ENCODE peak calls at places on chromosomes 6 and 20, in seven cellular contexts. S, L, F, E, Y, I and O are unnamed samples.

GRCh38 chr6:3403244-3404154 is 53.4 kb downstream of the SLC22A23 start:
- DNase-seq in S (no peak), E (peak), F (no peak), I (peak), Y (peak), L (peak), O (peak)

GRCh38 chr6:25404693-25405169 is 125.6 kb downstream of the CARMIL1 start:
- DNase-seq in F (no peak), S (no peak), I (no peak), E (no peak), Y (peak), L (no peak), O (peak)

GRCh38 chr6:166173292-166173951 is 5.8 kb upstream of the TBXT start:
- DNase-seq in E (no peak), Y (peak), L (no peak), F (no peak), I (no peak), S (no peak), O (no peak)

GRCh38 chr20:37379967-37380828 is 34.3 kb downstream of the SRC start:
- DNase-seq in Y (no peak), L (no peak), E (peak), S (no peak), F (no peak), I (peak), O (no peak)

GRCh38 chr6:92114797-92115196 is 1304.6 kb downstream of the EPHA7 start:
- DNase-seq in S (no peak), F (no peak), L (no peak), I (no peak), Y (no peak), E (no peak), O (no peak)

GRCh38 chr6:43456737-43457126 is 1.4 kb upstream of the DLK2 start:
- DNase-seq in F (no peak), E (no peak), L (no peak), S (no peak), I (no peak), Y (no peak), O (no peak)

GRCh38 chr20:33009214-33010132 is 2.0 kb downstream of the BPIFB2 start:
- DNase-seq in I (peak), Y (no peak), L (no peak), E (no peak), F (no peak), S (no peak), O (no peak)

GRCh38 chr6:36386495-36387439 is 702 bp downstream of the ETV7 start:
- DNase-seq in S (no peak), E (peak), I (no peak), L (peak), Y (peak), F (peak), O (peak)

GRCh38 chr20:33281550-33282146 is 1.4 kb upstream of the BPIFB1 start:
- DNase-seq in F (no peak), S (no peak), L (no peak), E (no peak), I (no peak), Y (no peak), O (no peak)

GRCh38 chr6:21538186-21538798 is 55.3 kb upstream of the SOX4 start:
- DNase-seq in S (no peak), Y (no peak), E (no peak), L (no peak), F (no peak), I (peak), O (peak)

GRCh38 chr20:1423625-1424106 is 30.8 kb upstream of the FKBP1A start:
- DNase-seq in F (no peak), S (no peak), I (peak), L (no peak), Y (peak), E (no peak), O (peak)

GRCh38 chr6:10230533-10230932 is 184.3 kb downstream of the TFAP2A start:
- DNase-seq in S (no peak), Y (no peak), I (no peak), F (no peak), E (no peak), L (no peak), O (peak)

GRCh38 chr6:112188906-112189305 is 65.5 kb downstream of the LAMA4 start:
- DNase-seq in I (no peak), Y (no peak), L (no peak), S (no peak), E (no peak), F (no peak), O (no peak)

GRCh38 chr6:30880563-30881252 is 3.6 kb upstream of the DDR1 start:
- DNase-seq in E (no peak), F (no peak), S (no peak), L (no peak), Y (no peak), I (no peak), O (no peak)

GRCh38 chr6:88492241-88492640 is 326.1 kb upstream of the CNR1 start:
- DNase-seq in I (no peak), Y (no peak), E (no peak), F (no peak), L (no peak), S (no peak), O (no peak)

GRCh38 chr20:50068041-50068651 is 44.8 kb downstream of the UBE2V1 start:
- DNase-seq in I (no peak), E (no peak), F (no peak), Y (no peak), L (no peak), S (no peak), O (no peak)

GRCh38 chr6:138231399-138231886 is 13.2 kb upstream of the PBOV1 start:
- DNase-seq in Y (peak), I (peak), L (no peak), E (no peak), S (no peak), F (no peak), O (peak)

GRCh38 chr6:52400316-52401041 is 19.7 kb upstream of the EFHC1 start:
- DNase-seq in L (no peak), Y (no peak), F (no peak), E (no peak), S (no peak), I (peak), O (no peak)

GRCh38 chr6:32439139-32439538 is 548 bp upstream of the HLA-DRA start:
- DNase-seq in E (no peak), F (no peak), S (no peak), Y (no peak), I (no peak), L (no peak), O (no peak)

GRCh38 chr6:129660346-129660676 is 49.7 kb downstream of the ARHGAP18 start:
- DNase-seq in L (no peak), F (no peak), S (no peak), E (no peak), I (no peak), Y (no peak), O (no peak)

GRCh38 chr6:100633096-100633766 is 168.5 kb upstream of the SIM1 start:
- DNase-seq in S (no peak), Y (no peak), I (peak), F (no peak), E (peak), L (peak), O (peak)

GRCh38 chr6:42744351-42744890 is 1.5 kb downstream of the TBCC start:
- DNase-seq in Y (no peak), F (peak), I (no peak), S (no peak), L (no peak), E (no peak), O (no peak)

GRCh38 chr6:99905209-99906106 is 88.6 kb downstream of the MCHR2 start:
- DNase-seq in S (no peak), F (no peak), L (peak), I (peak), E (peak), Y (no peak), O (peak)

GRCh38 chr6:161379828-161380598 is 106.2 kb upstream of the AGPAT4 start:
- DNase-seq in Y (no peak), S (no peak), F (no peak), L (no peak), E (no peak), I (no peak), O (no peak)

GRCh38 chr6:137271245-137272183 is 52.3 kb upstream of the IFNGR1 start:
- DNase-seq in Y (no peak), I (peak), L (peak), E (peak), F (no peak), S (no peak), O (peak)

GRCh38 chr6:9121551-9121950 is 686.2 kb upstream of the SLC35B3 start:
- DNase-seq in I (no peak), L (peak), S (no peak), E (no peak), F (no peak), Y (no peak), O (peak)

GRCh38 chr20:33815671-33816070 is 4.5 kb downstream of the CHMP4B start:
- DNase-seq in Y (no peak), S (no peak), I (no peak), F (no peak), L (no peak), E (no peak), O (no peak)

DNA sequence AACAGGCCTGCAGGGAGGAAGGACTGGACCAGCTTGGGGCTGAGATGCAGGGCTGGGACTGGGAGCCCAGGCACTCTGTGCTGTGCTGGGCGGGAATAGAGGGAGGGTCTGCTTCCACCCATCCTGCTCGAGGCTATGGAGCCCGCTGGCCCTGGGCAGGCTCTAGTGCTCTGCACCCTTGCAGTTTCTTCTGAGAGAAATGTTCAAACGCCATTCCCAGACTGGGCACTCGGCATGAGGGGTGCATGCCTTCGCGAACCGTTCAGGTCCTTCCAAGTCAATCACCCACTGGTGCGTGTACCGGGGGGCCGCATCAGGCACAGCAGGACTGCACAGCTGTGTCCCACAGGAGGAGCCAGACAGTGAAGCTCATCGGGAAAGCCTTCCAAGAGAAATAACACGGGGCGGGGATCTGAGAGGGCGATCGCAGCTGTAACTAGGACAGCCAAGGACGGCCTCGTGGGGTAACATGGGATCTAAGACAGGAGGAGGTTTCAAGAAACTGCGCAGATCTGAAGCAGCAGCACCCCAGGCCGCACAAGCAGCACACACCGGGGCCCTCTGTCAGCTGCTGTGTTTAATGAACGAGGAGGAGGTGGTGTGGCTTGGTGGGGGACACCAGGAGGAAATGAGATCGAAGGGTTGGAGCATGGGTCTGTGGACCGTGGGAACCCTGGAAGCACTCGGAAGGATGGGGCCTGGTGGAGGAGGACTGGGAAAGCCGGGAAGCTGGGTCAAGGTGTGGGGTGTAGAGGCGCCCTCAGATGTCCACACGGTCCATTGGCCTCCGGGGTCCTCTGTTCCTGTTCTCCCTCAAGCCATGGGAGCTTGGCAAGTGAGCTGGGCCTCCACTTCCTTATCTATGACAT is 26.1 kb upstream of the PYGB start:
- DNase-seq in E (no peak), L (no peak), F (no peak), S (no peak), I (no peak), Y (no peak), O (no peak)
- H3K27ac ChIP-seq in E (peak), L (peak), F (no peak), S (no peak), I (no peak), Y (no peak), O (no peak)

GRCh38 chr6:13643125-13643524 is 28.0 kb downstream of the NOL7 start:
- DNase-seq in Y (no peak), S (no peak), L (no peak), I (no peak), E (no peak), F (no peak), O (no peak)

GRCh38 chr6:13638014-13638413 is 22.9 kb downstream of the NOL7 start:
- DNase-seq in Y (no peak), E (no peak), L (no peak), F (no peak), S (no peak), I (no peak), O (no peak)

GRCh38 chr6:13635948-13636658 is 21.0 kb downstream of the NOL7 start:
- DNase-seq in L (no peak), E (no peak), F (no peak), I (peak), S (no peak), Y (no peak), O (no peak)

GRCh38 chr6:13638626-13639025 is 23.5 kb downstream of the NOL7 start:
- DNase-seq in E (no peak), Y (no peak), S (no peak), F (no peak), L (no peak), I (no peak), O (no peak)

DNA sequence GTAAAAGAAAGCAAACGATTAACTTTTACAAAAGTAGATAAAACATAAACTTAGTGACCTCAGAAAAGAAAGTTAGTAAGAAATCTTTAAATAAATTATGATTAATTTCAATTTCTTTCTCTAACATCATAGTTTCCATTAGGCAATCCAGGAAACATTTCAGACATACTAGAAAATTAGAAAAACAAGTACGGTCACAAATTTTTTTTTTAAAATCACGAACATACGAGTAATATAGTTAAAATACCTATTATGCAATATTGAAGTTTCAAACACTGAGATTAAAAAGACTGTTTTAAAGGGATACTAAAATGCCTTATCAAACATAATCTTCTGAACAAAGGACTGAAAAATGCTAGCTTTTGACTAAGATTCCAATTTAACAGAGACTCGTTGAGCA is 26.2 kb downstream of the NOL7 start:
- DNase-seq in L (no peak), F (no peak), S (no peak), E (no peak), I (no peak), Y (no peak), O (no peak)
- H3K27ac ChIP-seq in L (no peak), F (no peak), S (no peak), E (no peak), I (no peak), Y (no peak), O (no peak)

DNA sequence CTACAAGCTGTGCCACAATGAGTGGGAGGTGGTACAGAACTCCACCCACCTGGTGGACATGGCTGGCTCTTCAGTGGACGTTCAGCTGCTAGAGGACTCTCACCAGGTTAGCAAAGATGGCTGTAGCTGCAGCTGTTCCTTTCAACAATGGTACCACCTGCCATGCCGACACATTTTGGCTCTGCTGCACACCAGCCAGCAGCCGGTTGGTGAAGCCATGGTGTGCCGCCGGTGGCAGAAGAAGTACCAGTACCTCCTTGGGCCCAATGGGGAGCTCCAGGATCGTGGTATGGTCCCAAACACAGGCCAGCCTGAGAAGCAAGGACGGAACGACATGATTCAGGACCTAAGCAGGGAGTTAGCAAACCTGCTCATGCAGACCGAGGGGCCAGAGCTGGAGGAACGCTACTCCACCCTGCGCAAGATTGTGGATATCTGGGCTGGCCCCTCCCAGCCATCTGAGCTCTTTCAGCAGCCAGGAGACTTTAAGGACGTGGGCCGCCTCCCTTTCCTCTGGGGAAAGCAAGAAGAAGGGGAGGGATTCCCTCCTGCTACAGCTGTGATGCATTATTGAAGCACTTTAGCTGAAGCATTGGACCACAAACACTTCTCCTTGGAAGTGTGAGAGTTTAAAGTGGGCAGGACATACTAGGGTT is 2.8 kb upstream of the ZSWIM1 start:
- DNase-seq in S (no peak), Y (no peak), E (no peak), I (no peak), F (no peak), L (no peak), O (no peak)
- H3K27ac ChIP-seq in S (no peak), Y (no peak), E (no peak), I (no peak), F (no peak), L (no peak), O (no peak)

DNA sequence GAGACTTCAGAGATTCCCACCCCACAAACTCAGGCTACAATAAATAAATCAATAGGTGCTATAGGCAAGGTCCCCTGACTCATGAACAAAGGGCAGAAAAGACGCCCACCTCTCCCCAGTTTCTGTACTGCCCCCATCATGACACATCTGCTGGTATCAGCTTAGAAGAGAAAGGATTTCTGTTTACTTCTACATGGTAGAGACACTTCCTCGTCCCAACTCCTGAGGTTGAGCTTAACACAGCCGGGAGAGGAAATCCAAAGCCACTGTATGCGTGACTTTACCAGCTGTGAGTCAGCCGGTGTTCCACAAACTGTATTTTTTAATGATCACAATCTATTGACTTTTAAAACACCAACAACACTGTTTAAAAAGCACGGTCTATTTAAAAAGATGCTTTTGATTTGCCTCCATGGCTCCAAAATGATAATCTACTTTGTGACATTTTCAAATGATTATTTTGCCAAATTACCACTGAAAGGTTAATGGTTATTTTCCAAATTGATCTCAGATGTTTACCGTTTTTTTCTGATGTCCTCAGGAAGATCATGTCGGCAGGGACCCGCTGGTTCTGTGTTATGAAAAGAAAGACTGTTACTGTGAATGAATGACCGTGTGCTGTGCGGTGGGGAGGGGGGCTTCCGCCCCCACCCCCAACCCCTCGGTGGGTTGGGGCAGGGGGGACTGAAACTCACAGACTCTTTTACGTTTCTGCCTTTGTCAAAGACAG is 72.5 kb downstream of the ATP9A start:
- DNase-seq in I (peak), L (peak), F (no peak), S (no peak), E (peak), Y (peak), O (peak)
- H3K27ac ChIP-seq in I (no peak), L (peak), F (no peak), S (no peak), E (peak), Y (no peak), O (peak)

GRCh38 chr20:48789781-48790544 is 37.8 kb downstream of the PREX1 start:
- DNase-seq in Y (no peak), L (no peak), E (no peak), S (no peak), I (no peak), F (no peak), O (no peak)

GRCh38 chr20:48789185-48789668 is 38.6 kb downstream of the PREX1 start:
- DNase-seq in S (no peak), L (no peak), E (no peak), I (no peak), F (no peak), Y (no peak), O (no peak)

GRCh38 chr20:48788486-48789072 is 39.2 kb downstream of the PREX1 start:
- DNase-seq in S (no peak), I (no peak), L (no peak), E (no peak), Y (no peak), F (no peak), O (no peak)

GRCh38 chr20:48786916-48787676 is 40.7 kb downstream of the PREX1 start:
- DNase-seq in L (no peak), Y (no peak), E (no peak), F (peak), S (no peak), I (no peak), O (no peak)

GRCh38 chr20:48787861-48788375 is 39.9 kb downstream of the PREX1 start:
- DNase-seq in S (no peak), Y (no peak), I (peak), L (peak), F (peak), E (peak), O (peak)
- H3K27ac ChIP-seq in S (no peak), Y (no peak), I (no peak), L (no peak), F (no peak), E (peak), O (no peak)